ENCODE peak calls at places on chromosomes 6 and 20, in ten cellular contexts. C is lower leg skin; H is adrenal gland; Z is GM10248; P is suprapubic skin; T is pancreas; N is IMR-90; J is CD8-positive, alpha-beta T cell; Y is GM23338; O is right lobe of liver. F is an unnamed sample.

GRCh38 chr6:110322151-110323003 is 35.8 kb downstream of the METTL24 start:
- DNase-seq in C (no peak), H (no peak), Z (no peak), P (no peak), T (no peak), N (no peak), J (no peak), Y (peak), O (no peak), F (no peak)

GRCh38 chr6:134078166-134078565 is 25.7 kb upstream of the SLC2A12 start:
- DNase-seq in C (no peak), H (no peak), Z (no peak), P (no peak), T (no peak), N (no peak), J (no peak), Y (no peak), O (no peak), F (no peak)

GRCh38 chr6:29791162-29791561 is 36.5 kb upstream of the HLA-G start:
- DNase-seq in C (no peak), H (no peak), Z (no peak), P (no peak), T (no peak), N (peak), J (no peak), Y (no peak), O (no peak), F (no peak)

GRCh38 chr6:107832146-107833056 is 8.3 kb upstream of the SCML4 start:
- DNase-seq in C (peak), H (no peak), Z (no peak), P (no peak), T (no peak), N (no peak), J (no peak), Y (no peak), O (no peak), F (no peak)

GRCh38 chr6:6699741-6700367 is 111.3 kb downstream of the LY86 start:
- DNase-seq in C (peak), H (peak), Z (no peak), P (peak), T (no peak), N (peak), J (no peak), Y (peak), O (no peak), F (peak)

GRCh38 chr20:47985092-47985850 is 200.0 kb upstream of the SULF2 start:
- DNase-seq in C (peak), H (no peak), Z (no peak), P (no peak), T (no peak), N (peak), J (no peak), Y (peak), O (no peak), F (peak)

GRCh38 chr6:142853244-142854180 is 91.5 kb downstream of the HIVEP2 start:
- DNase-seq in C (no peak), H (no peak), Z (no peak), P (no peak), T (no peak), N (peak), J (no peak), Y (peak), O (no peak), F (no peak)

GRCh38 chr6:14121936-14122344 is 4.4 kb downstream of the CD83 start:
- DNase-seq in C (no peak), H (peak), Z (peak), P (no peak), T (no peak), N (no peak), J (no peak), Y (no peak), O (no peak), F (no peak)

GRCh38 chr20:58788896-58789295 is 61.8 kb downstream of the GNAS-AS1 start:
- DNase-seq in C (no peak), H (no peak), Z (no peak), P (no peak), T (no peak), N (no peak), J (no peak), Y (no peak), O (no peak), F (no peak)

GRCh38 chr6:48069280-48069679 is 41.7 kb downstream of the PTCHD4 start:
- DNase-seq in C (no peak), H (no peak), Z (no peak), P (no peak), T (peak), N (peak), J (no peak), Y (peak), O (no peak), F (peak)

GRCh38 chr6:75202676-75203131 is 3.1 kb downstream of the COL12A1 start:
- DNase-seq in C (no peak), H (no peak), Z (no peak), P (no peak), T (no peak), N (peak), J (no peak), Y (peak), O (no peak), F (peak)

GRCh38 chr20:41078329-41078728 is 49.7 kb downstream of the TOP1 start:
- DNase-seq in C (no peak), H (peak), Z (no peak), P (no peak), T (no peak), N (peak), J (no peak), Y (peak), O (no peak), F (no peak)

GRCh38 chr6:36616888-36617521 is 22.8 kb downstream of the SRSF3 start:
- DNase-seq in C (peak), H (peak), Z (no peak), P (peak), T (peak), N (no peak), J (no peak), Y (no peak), O (peak), F (no peak)

GRCh38 chr6:7812623-7813022 is 86.7 kb downstream of the BMP6 start:
- DNase-seq in C (no peak), H (no peak), Z (no peak), P (no peak), T (no peak), N (no peak), J (no peak), Y (no peak), O (no peak), F (no peak)

GRCh38 chr6:126788961-126789365 is 329.5 kb upstream of the RSPO3 start:
- DNase-seq in C (peak), H (no peak), Z (no peak), P (peak), T (no peak), N (no peak), J (no peak), Y (no peak), O (no peak), F (no peak)
- TF ChIP-seq CTCF in C (no peak), H (no peak), Z (no peak), P (no peak), T (no peak), N (no peak), J (no peak), Y (no peak), O (no peak), F (no peak)

DNA sequence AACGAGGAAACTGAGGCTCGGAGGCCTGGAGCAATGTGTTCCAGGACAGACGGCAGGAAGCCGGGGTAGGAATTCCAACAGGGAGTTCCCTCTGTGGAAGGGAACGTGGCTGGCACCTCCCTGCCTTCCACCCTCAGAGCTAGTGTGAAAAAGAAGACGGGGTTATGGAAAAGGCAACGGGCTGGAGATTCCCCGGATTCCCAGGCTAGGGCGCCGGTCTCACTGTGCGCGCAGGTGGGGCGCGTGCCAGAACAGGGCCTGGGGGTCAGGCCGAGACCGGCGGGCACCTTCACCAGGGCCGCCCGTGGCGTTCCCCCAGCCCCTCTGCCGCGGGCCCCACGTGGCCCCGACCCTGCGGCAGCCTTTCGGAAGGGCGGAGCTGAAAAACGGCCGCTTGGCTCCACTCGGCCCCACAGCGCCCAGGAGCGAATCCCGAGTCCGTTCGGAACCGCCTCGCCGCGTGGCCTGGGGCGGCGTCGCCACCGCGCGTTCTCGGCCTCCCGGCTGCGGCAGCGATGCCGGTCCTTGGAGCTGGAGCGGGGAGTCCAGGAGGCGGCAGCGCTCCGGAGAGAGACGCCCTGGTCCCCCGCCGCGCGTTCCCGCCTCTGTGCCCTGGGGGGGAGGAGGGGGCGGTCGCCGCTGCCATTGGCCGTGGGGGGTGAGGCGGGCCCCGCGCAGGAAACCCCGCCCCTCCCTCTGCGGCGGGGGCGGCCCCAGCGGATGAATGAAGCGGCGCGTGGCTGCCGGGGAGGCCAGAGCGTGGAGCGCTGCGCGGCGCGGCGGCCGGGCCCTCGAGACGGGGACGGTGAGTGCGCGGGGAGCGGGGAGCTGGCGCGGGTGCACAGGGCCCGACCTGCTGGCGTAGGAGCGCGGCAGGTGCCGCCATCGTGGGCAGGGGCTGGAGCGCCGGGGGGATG is at the start of gene SLCO4A1:
- DNase-seq in C (peak), H (peak), Z (peak), P (no peak), T (no peak), N (peak), J (peak), Y (peak), O (peak), F (peak)
- TF ChIP-seq CTCF in C (no peak), H (no peak), Z (no peak), P (no peak), T (no peak), N (no peak), J (no peak), Y (no peak), O (no peak), F (no peak)

GRCh38 chr20:43544501-43544900 is 14.3 kb upstream of the SGK2 start:
- DNase-seq in C (peak), H (no peak), Z (no peak), P (no peak), T (no peak), N (no peak), J (no peak), Y (no peak), O (no peak), F (no peak)

GRCh38 chr20:43548273-43548880 is 10.4 kb upstream of the SGK2 start:
- DNase-seq in C (no peak), H (no peak), Z (no peak), P (peak), T (no peak), N (no peak), J (no peak), Y (no peak), O (no peak), F (no peak)

GRCh38 chr20:43542674-43543073 is 16.2 kb upstream of the SGK2 start:
- DNase-seq in C (no peak), H (no peak), Z (no peak), P (no peak), T (no peak), N (no peak), J (no peak), Y (no peak), O (no peak), F (no peak)

GRCh38 chr20:43543138-43543537 is 15.7 kb upstream of the SGK2 start:
- DNase-seq in C (peak), H (no peak), Z (no peak), P (no peak), T (no peak), N (no peak), J (no peak), Y (no peak), O (no peak), F (no peak)

DNA sequence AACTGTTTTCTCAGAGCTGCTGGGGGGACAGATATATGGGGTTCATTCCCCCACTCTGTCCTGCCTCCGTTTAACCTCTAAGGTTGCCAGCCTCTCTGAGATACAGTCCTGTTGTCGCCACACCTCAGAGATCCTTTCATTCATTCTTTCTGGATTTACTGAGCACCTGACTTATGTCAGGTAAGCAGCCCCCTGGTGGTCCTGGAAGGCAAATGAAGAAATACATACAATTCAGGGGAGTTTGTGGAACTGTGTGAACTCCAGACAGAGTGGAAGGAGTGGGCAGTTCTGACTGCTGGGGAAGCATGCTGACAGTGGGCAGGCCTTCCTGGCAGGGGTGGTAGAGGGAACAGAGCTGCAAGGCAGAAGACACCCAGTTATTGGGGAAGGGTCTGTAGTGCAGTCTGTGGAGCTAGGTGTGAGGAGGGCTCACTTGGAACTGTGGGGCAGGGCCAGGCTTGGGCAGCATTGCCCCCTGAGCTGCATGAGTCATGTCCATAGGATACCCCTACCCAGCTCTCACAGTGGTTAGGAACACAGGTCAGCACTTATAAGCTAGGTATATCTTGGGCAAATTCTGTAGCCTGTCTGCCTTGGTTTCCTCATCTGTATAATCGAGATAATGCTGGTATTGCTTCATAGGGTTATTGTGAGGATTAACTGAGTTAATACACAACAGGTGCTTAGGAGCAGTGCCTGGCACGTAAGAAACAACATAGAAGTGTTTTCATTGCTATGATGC is 12.8 kb upstream of the SGK2 start:
- DNase-seq in C (no peak), H (no peak), Z (no peak), P (no peak), T (no peak), N (no peak), J (no peak), Y (no peak), O (no peak), F (no peak)
- TF ChIP-seq CTCF in C (no peak), H (no peak), Z (no peak), P (no peak), T (no peak), N (no peak), J (no peak), Y (peak), O (no peak), F (no peak)

GRCh38 chr6:291148-291696 is 1.1 kb upstream of the DUSP22 start:
- DNase-seq in C (peak), H (no peak), Z (no peak), P (peak), T (no peak), N (no peak), J (no peak), Y (no peak), O (no peak), F (no peak)

GRCh38 chr6:291697-292505 is at the start of gene DUSP22:
- DNase-seq in C (peak), H (peak), Z (peak), P (peak), T (peak), N (peak), J (peak), Y (peak), O (peak), F (peak)

GRCh38 chr6:294656-295565 is 2.6 kb downstream of the DUSP22 start:
- DNase-seq in C (no peak), H (no peak), Z (no peak), P (peak), T (no peak), N (no peak), J (no peak), Y (no peak), O (no peak), F (no peak)

GRCh38 chr6:293185-294174 is 1.2 kb downstream of the DUSP22 start:
- DNase-seq in C (peak), H (peak), Z (no peak), P (peak), T (no peak), N (no peak), J (no peak), Y (peak), O (peak), F (peak)

GRCh38 chr6:292506-293184 is 358 bp downstream of the DUSP22 start:
- DNase-seq in C (peak), H (peak), Z (peak), P (peak), T (peak), N (peak), J (peak), Y (peak), O (peak), F (peak)
- TF ChIP-seq CTCF in C (no peak), H (no peak), Z (no peak), P (no peak), T (no peak), N (no peak), J (no peak), Y (no peak), O (no peak), F (no peak)

GRCh38 chr20:16007978-16008377 is 565.3 kb downstream of the KIF16B start:
- DNase-seq in C (no peak), H (no peak), Z (no peak), P (no peak), T (no peak), N (no peak), J (no peak), Y (peak), O (no peak), F (no peak)
- TF ChIP-seq CTCF in C (no peak), H (no peak), Z (no peak), P (no peak), T (no peak), N (no peak), J (no peak), Y (peak), O (no peak), F (peak)